ENCODE peak calls at places on chromosomes 3 and 15, in six cellular contexts. J is dorsolateral prefrontal cortex, U is endothelial cell, W is GM12865, P is mesothelial cell of epicardium, Q is GM13976. B is an unnamed sample.

GRCh38 chr3:18190646-18191045 is 234.5 kb downstream of the SATB1 start:
- DNase-seq in J (no peak), U (no peak), W (no peak), P (no peak), Q (no peak), B (no peak)

GRCh38 chr3:13307041-13307440 is 113.1 kb downstream of the NUP210 start:
- DNase-seq in J (no peak), U (no peak), W (no peak), P (no peak), Q (no peak), B (no peak)

GRCh38 chr3:161266731-161267150 is 45.6 kb downstream of the NMD3 start:
- DNase-seq in J (no peak), U (no peak), W (no peak), P (no peak), Q (no peak), B (no peak)

GRCh38 chr3:101146946-101147345 is 153.7 kb upstream of the ABI3BP start:
- DNase-seq in J (no peak), U (no peak), W (no peak), P (no peak), Q (no peak), B (no peak)

GRCh38 chr3:101038393-101038792 is 45.2 kb upstream of the ABI3BP start:
- DNase-seq in J (no peak), U (no peak), W (no peak), P (no peak), Q (no peak), B (no peak)

GRCh38 chr3:55636300-55637195 is 149.4 kb upstream of the WNT5A start:
- DNase-seq in J (no peak), U (no peak), W (no peak), P (no peak), Q (no peak), B (no peak)

GRCh38 chr3:13147344-13147743 is 74.1 kb upstream of the IQSEC1 start:
- DNase-seq in J (no peak), U (no peak), W (no peak), P (no peak), Q (no peak), B (no peak)

GRCh38 chr15:81101894-81102815 is 31.9 kb upstream of the CFAP161 start:
- DNase-seq in J (no peak), U (no peak), W (no peak), P (no peak), Q (no peak), B (no peak)

GRCh38 chr15:79724312-79724711 is 172.5 kb downstream of the MTHFS start:
- DNase-seq in J (no peak), U (no peak), W (no peak), P (no peak), Q (no peak), B (no peak)

GRCh38 chr15:38065721-38066120 is 131.3 kb downstream of the TMCO5A start:
- DNase-seq in J (no peak), U (no peak), W (no peak), P (no peak), Q (no peak), B (no peak)

GRCh38 chr15:52284164-52284563 is 11.4 kb downstream of the MYO5C start:
- DNase-seq in J (no peak), U (no peak), W (no peak), P (no peak), Q (no peak), B (no peak)

GRCh38 chr15:58398053-58398452 is 33.7 kb upstream of the LIPC start:
- DNase-seq in J (no peak), U (no peak), W (no peak), P (no peak), Q (no peak), B (no peak)

GRCh38 chr3:165254812-165255211 is 58.6 kb upstream of the SLITRK3 start:
- DNase-seq in J (no peak), U (peak), W (peak), P (no peak), Q (no peak), B (no peak)

GRCh38 chr3:53286727-53287412 is 31.0 kb upstream of the TKT start:
- DNase-seq in J (peak), U (no peak), W (no peak), P (no peak), Q (no peak), B (no peak)

GRCh38 chr15:68640791-68641331 is 62.1 kb downstream of the CORO2B start:
- DNase-seq in J (peak), U (no peak), W (no peak), P (no peak), Q (no peak), B (no peak)

GRCh38 chr3:167084566-167084965 is 295.5 kb downstream of the ZBBX start:
- DNase-seq in J (no peak), U (no peak), W (no peak), P (no peak), Q (no peak), B (no peak)

GRCh38 chr3:154132777-154133375 is 11.7 kb downstream of the ARHGEF26 start:
- DNase-seq in J (no peak), U (no peak), W (no peak), P (no peak), Q (no peak), B (no peak)

GRCh38 chr15:36850864-36851263 is 249.5 kb downstream of the MEIS2 start:
- DNase-seq in J (no peak), U (no peak), W (no peak), P (no peak), Q (no peak), B (no peak)

GRCh38 chr15:75721462-75721922 is 8.8 kb upstream of the CSPG4 start:
- DNase-seq in J (no peak), U (no peak), W (no peak), P (no peak), Q (no peak), B (no peak)

GRCh38 chr3:53243165-53243564 is 12.7 kb downstream of the TKT start:
- DNase-seq in J (no peak), U (peak), W (no peak), P (no peak), Q (no peak), B (no peak)

GRCh38 chr15:36755341-36755740 is 175.9 kb downstream of the CDIN1 start:
- DNase-seq in J (no peak), U (no peak), W (no peak), P (no peak), Q (no peak), B (no peak)

GRCh38 chr3:150144309-150144708 is 173.6 kb upstream of the PFN2 start:
- DNase-seq in J (no peak), U (no peak), W (no peak), P (no peak), Q (no peak), B (no peak)

GRCh38 chr15:60781211-60781713 is 302.3 kb upstream of the ICE2 start:
- DNase-seq in J (no peak), U (no peak), W (peak), P (no peak), Q (no peak), B (no peak)

GRCh38 chr3:136281966-136282554 is 31.9 kb downstream of the PCCB start:
- DNase-seq in J (no peak), U (no peak), W (no peak), P (no peak), Q (peak), B (peak)

GRCh38 chr3:56720836-56721235 is 37.8 kb upstream of the TASOR start:
- DNase-seq in J (no peak), U (no peak), W (peak), P (no peak), Q (peak), B (peak)

GRCh38 chr3:20736287-20736686 is 550.3 kb upstream of the SGO1 start:
- DNase-seq in J (no peak), U (no peak), W (no peak), P (no peak), Q (no peak), B (no peak)

DNA sequence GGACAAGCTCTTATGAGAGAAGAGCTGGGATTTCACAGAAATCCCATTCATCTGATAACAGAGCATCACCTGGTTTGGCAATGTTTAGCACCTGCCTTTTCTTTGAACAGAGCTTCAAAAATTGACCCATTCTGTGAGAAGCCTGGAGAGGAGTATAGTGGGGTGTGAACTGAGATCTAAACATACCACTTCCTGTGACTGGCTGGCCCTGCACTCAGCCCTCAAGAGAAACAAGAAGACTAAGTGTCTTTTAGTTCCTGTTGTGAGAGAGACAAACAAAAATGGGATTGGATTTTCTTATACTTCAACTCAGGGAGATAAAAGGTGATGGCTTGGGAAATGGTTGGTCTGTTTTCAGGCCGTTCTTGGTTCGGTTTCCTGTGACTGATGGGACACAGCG is 1060.2 kb downstream of the ROBO1 start:
- DNase-seq in J (no peak), U (no peak), W (peak), P (no peak), Q (no peak), B (no peak)
- TF ChIP-seq CTCF in J (no peak), U (no peak), W (no peak), P (no peak), Q (no peak), B (no peak)

DNA sequence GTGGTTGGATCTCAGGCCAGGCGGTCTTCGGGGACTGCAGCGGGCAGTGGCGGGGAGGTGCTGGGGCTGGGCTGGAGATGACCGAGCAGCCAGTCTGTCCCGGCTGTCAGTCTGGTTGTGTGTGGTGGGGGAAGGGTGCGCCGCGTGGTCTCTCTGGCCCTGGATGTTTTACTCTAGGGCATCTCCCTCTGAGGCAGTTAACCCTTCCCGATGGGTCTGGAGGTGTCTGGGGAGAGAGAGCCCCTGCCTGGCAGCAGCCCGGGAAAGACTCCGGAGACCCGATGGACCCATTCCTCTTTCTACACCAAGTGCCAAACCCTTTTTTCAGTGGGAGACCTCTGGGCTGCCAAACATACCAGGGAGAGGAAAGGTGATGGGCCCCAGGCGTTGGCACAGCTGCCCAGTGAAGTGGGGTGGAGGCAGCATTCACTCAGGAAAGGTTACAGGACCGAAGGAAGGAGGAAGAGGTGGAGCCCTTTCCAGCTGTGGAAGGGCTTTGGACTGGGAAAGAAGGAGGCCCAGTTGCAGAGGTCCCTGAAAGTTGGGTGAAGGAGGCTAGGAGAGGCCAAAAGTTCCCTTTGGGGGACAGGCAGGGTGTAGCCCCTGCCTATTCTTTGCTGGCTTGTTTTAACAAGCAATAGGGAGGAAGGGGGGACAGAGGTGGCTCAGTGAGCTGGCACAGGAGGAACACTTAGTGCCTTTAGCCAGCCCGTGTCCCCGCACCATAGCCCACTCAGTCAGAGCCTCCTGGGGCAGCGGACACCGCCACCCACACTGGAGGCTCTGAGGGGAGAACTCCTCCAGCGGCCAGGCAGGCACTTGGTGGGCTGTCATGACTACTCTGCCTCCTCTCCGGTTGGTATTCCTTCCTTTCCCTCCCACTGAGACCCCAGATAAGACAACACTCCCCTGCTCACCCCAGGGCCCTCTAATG is 2.7 kb upstream of the BAHD1 start:
- DNase-seq in J (no peak), U (no peak), W (no peak), P (no peak), Q (no peak), B (no peak)
- TF ChIP-seq CTCF in J (no peak), U (no peak), W (no peak), P (no peak), Q (no peak), B (no peak)

GRCh38 chr15:95922431-95922830 is 408.1 kb upstream of the NR2F2 start:
- DNase-seq in J (no peak), U (no peak), W (peak), P (no peak), Q (no peak), B (no peak)
- TF ChIP-seq CTCF in J (no peak), U (no peak), W (peak), P (no peak), Q (no peak), B (peak)

DNA sequence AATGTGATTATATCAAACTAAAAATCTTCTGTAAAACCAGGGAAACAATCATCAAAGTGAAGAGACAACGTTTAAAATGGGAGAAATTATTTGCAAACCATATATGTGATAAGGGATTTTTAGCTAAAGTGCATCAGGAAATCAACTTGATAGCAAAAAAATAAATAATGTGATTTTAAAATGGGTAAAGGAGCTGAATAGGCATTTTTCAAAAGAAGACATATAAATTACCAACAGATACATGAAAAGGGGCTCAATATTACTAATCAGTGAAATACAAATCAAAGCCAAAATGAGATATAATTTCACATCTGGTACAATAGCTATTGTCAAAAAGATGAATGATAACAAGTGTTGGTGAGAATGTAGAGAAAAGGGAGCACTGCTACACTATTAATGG is 537.6 kb upstream of the NAALADL2 start:
- DNase-seq in J (no peak), U (no peak), W (no peak), P (no peak), Q (no peak), B (no peak)
- TF ChIP-seq CTCF in J (no peak), U (no peak), W (no peak), P (no peak), Q (no peak), B (no peak)

GRCh38 chr3:114216186-114216970 is 21.0 kb downstream of the ZNF80 start:
- DNase-seq in J (no peak), U (no peak), W (no peak), P (no peak), Q (no peak), B (no peak)

GRCh38 chr3:114213262-114213668 is 24.1 kb downstream of the ZNF80 start:
- DNase-seq in J (no peak), U (no peak), W (no peak), P (no peak), Q (no peak), B (no peak)

GRCh38 chr3:114214542-114215341 is 22.6 kb downstream of the ZNF80 start:
- DNase-seq in J (no peak), U (no peak), W (peak), P (no peak), Q (no peak), B (peak)

GRCh38 chr3:114212646-114213045 is 24.7 kb downstream of the ZNF80 start:
- DNase-seq in J (no peak), U (no peak), W (no peak), P (no peak), Q (no peak), B (no peak)

GRCh38 chr3:114213669-114214541 is 23.5 kb downstream of the ZNF80 start:
- DNase-seq in J (peak), U (no peak), W (peak), P (no peak), Q (peak), B (peak)
- TF ChIP-seq CTCF in J (no peak), U (no peak), W (no peak), P (no peak), Q (no peak), B (peak)

GRCh38 chr3:151169262-151169661 is 33.8 kb downstream of the GPR171 start:
- DNase-seq in J (no peak), U (no peak), W (no peak), P (no peak), Q (no peak), B (no peak)

GRCh38 chr3:151169700-151170224 is 33.3 kb downstream of the GPR171 start:
- DNase-seq in J (peak), U (no peak), W (peak), P (no peak), Q (peak), B (peak)

GRCh38 chr3:151171145-151171544 is 31.9 kb downstream of the GPR171 start:
- DNase-seq in J (no peak), U (no peak), W (peak), P (no peak), Q (peak), B (peak)

GRCh38 chr3:151166161-151166560 is 36.9 kb downstream of the GPR171 start:
- DNase-seq in J (no peak), U (no peak), W (no peak), P (no peak), Q (peak), B (no peak)

DNA sequence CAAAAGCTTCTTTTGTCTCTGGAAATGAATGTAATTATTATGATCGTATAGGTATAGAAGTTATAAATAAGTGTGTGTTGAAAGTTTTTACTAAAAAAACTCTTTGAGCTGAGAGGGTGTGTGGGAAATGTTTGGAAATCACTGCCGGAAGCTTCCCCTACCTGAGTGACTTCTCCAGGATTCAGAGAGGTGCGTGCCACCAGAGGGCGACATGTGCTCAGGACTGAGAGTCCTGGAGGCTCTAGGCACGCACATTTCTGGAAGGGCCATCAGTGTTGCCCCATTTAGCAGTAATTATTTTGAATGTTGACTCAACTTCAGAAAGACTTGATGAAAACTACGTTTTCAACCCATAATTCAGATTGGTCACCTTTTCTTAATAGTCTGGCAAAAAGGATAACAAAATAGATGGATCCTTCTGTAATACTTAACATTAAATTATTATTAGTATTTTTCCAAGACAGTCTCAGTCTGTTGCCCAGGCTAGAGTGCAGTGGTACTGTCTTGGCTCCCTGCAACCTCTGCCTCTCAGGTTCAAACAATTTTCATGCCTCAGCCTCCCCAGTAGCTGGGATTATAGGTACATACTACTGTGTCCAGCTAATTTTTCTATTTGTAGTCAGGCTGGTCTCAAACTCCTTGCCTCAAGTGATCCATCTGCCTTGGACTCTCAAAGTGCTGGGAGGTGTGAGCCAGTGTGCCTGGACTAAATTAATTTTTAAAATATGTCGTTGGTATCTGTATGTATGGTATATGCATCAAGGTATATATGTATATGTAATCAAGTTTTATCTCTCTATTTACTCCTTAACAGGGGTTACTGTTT is 34.5 kb downstream of the GPR171 start:
- DNase-seq in J (peak), U (peak), W (peak), P (peak), Q (peak), B (peak)
- TF ChIP-seq CTCF in J (peak), U (peak), W (peak), P (peak), Q (peak), B (peak)

DNA sequence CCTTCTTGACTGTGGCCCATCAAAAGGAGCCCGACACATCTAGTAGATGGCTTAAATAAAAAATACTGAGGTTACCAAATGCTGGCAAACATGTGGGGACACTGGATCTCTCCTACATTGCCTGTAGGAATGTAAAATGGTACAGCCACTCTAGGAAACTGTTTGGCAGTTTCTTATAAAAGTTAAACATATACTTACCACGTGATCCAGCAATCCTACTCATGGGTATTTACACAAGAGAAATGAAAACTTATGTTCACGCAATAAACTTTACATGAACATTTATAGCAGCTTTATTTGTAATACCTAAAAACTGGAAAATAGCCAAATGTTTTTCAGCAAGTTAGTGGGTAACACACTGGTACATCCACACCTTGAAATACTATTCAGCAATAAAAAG is 9.1 kb downstream of the ZBTB38 start:
- DNase-seq in J (no peak), U (no peak), W (no peak), P (no peak), Q (no peak), B (no peak)
- TF ChIP-seq CTCF in J (no peak), U (no peak), W (no peak), P (no peak), Q (no peak), B (no peak)

DNA sequence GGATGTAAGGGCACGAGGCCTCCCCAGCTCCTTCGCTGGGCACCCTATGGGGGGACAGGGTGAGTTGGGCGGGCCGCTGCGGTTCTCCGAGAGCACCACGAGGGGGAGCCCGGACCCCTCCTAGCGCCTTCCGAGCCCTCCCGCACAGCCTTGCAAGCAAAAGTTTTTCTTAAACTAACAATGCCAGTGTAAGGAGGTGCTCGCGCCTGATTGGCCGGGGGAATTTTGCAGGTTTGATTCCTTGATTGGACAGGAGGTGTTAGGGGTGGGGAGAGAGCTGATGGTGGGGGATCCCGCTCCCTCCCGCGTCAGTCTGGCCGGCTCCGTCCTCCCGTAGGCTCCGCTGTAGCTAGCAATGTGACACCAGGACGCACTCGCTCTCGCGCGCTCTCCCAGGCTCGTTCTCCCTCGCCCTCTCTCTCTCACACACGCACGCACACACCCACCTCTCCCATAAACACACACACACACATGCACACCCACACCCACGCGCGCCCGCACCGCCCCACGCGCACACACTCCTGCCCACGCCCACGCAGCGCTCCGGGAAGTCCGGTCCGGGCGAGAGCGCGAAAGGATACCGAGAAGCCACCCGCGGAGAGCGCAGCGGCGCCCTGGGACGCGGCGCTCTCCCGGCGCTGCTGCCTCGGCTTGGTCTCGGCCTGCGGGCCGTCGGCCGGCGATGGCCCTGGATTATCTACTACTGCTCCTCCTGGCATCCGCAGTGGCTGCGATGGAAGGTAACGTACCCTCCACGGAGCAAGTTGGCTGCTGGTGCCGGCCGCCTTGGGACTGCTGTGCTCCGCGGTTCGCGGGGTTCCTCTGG is at the start of gene EPHB1:
- DNase-seq in J (peak), U (peak), W (peak), P (peak), Q (peak), B (peak)
- TF ChIP-seq CTCF in J (peak), U (peak), W (peak), P (peak), Q (peak), B (peak)